ENCODE peak calls at places on chromosomes 7 and 10, in seven cellular contexts. One of them, this sample, is unnamed.

GRCh38 chr10:49484501-49485230 is 54.3 kb downstream of the ERCC6 start:
- DNase-seq in esophagus squamous epithelium: no peak
- DNase-seq in MM.1S: no peak
- DNase-seq in left lung: no peak
- DNase-seq in spleen: no peak
- DNase-seq in pancreas: no peak
- DNase-seq in uterus: no peak
- DNase-seq in this sample: no peak

GRCh38 chr10:682931-683447 is 6.5 kb downstream of the DIP2C start:
- DNase-seq in esophagus squamous epithelium: no peak
- DNase-seq in MM.1S: no peak
- DNase-seq in left lung: no peak
- DNase-seq in spleen: no peak
- DNase-seq in pancreas: no peak
- DNase-seq in uterus: no peak
- DNase-seq in this sample: no peak

GRCh38 chr7:47943676-47944474 is 4.4 kb downstream of the PKD1L1 start:
- DNase-seq in esophagus squamous epithelium: no peak
- DNase-seq in MM.1S: no peak
- DNase-seq in left lung: no peak
- DNase-seq in spleen: no peak
- DNase-seq in pancreas: no peak
- DNase-seq in uterus: no peak
- DNase-seq in this sample: no peak

GRCh38 chr7:162583-163297 is 29.6 kb upstream of the FAM20C start:
- DNase-seq in esophagus squamous epithelium: no peak
- DNase-seq in MM.1S: no peak
- DNase-seq in left lung: peak
- DNase-seq in spleen: peak
- DNase-seq in pancreas: no peak
- DNase-seq in uterus: no peak
- DNase-seq in this sample: no peak

GRCh38 chr7:46557295-46557711 is 636.2 kb upstream of the IGFBP3 start:
- DNase-seq in esophagus squamous epithelium: no peak
- DNase-seq in MM.1S: no peak
- DNase-seq in left lung: no peak
- DNase-seq in spleen: no peak
- DNase-seq in pancreas: peak
- DNase-seq in uterus: peak
- DNase-seq in this sample: no peak

GRCh38 chr10:67657775-67658174 is 38.2 kb downstream of the CTNNA3 start:
- DNase-seq in esophagus squamous epithelium: no peak
- DNase-seq in MM.1S: no peak
- DNase-seq in left lung: no peak
- DNase-seq in spleen: no peak
- DNase-seq in pancreas: no peak
- DNase-seq in uterus: no peak
- DNase-seq in this sample: no peak

GRCh38 chr7:28678421-28678965 is 266.2 kb downstream of the CREB5 start:
- DNase-seq in esophagus squamous epithelium: no peak
- DNase-seq in MM.1S: no peak
- DNase-seq in left lung: no peak
- DNase-seq in spleen: no peak
- DNase-seq in pancreas: no peak
- DNase-seq in uterus: no peak
- DNase-seq in this sample: no peak

GRCh38 chr7:103540986-103541385 is 95.0 kb upstream of the SLC26A5 start:
- DNase-seq in esophagus squamous epithelium: no peak
- DNase-seq in MM.1S: no peak
- DNase-seq in left lung: no peak
- DNase-seq in spleen: no peak
- DNase-seq in pancreas: peak
- DNase-seq in uterus: peak
- DNase-seq in this sample: no peak

GRCh38 chr7:74305987-74306736 is 17.0 kb downstream of the CLIP2 start:
- DNase-seq in esophagus squamous epithelium: no peak
- DNase-seq in MM.1S: no peak
- DNase-seq in left lung: no peak
- DNase-seq in spleen: no peak
- DNase-seq in pancreas: no peak
- DNase-seq in uterus: no peak
- DNase-seq in this sample: no peak

GRCh38 chr7:115825736-115826135 is 204.8 kb downstream of the TFEC start:
- DNase-seq in esophagus squamous epithelium: no peak
- DNase-seq in MM.1S: no peak
- DNase-seq in left lung: no peak
- DNase-seq in spleen: no peak
- DNase-seq in pancreas: no peak
- DNase-seq in uterus: no peak
- DNase-seq in this sample: no peak

GRCh38 chr10:95789928-95790327 is 34.0 kb downstream of the ENTPD1 start:
- DNase-seq in esophagus squamous epithelium: no peak
- DNase-seq in MM.1S: no peak
- DNase-seq in left lung: no peak
- DNase-seq in spleen: no peak
- DNase-seq in pancreas: no peak
- DNase-seq in uterus: no peak
- DNase-seq in this sample: peak

GRCh38 chr7:4416436-4417092 is 265.5 kb upstream of the FOXK1 start:
- DNase-seq in esophagus squamous epithelium: no peak
- DNase-seq in MM.1S: no peak
- DNase-seq in left lung: no peak
- DNase-seq in spleen: no peak
- DNase-seq in pancreas: peak
- DNase-seq in uterus: no peak
- DNase-seq in this sample: no peak

GRCh38 chr10:43194861-43195260 is 56.6 kb downstream of the CSGALNACT2 start:
- DNase-seq in esophagus squamous epithelium: no peak
- DNase-seq in MM.1S: no peak
- DNase-seq in left lung: no peak
- DNase-seq in spleen: no peak
- DNase-seq in pancreas: no peak
- DNase-seq in uterus: no peak
- DNase-seq in this sample: no peak

GRCh38 chr7:131288446-131288845 is 39.2 kb upstream of the MKLN1 start:
- DNase-seq in esophagus squamous epithelium: no peak
- DNase-seq in MM.1S: no peak
- DNase-seq in left lung: no peak
- DNase-seq in spleen: no peak
- DNase-seq in pancreas: no peak
- DNase-seq in uterus: no peak
- DNase-seq in this sample: no peak

GRCh38 chr10:122163182-122164027 is 107.7 kb upstream of the BTBD16 start:
- DNase-seq in esophagus squamous epithelium: no peak
- DNase-seq in MM.1S: no peak
- DNase-seq in left lung: no peak
- DNase-seq in spleen: peak
- DNase-seq in pancreas: no peak
- DNase-seq in uterus: no peak
- DNase-seq in this sample: no peak

GRCh38 chr7:116561697-116562483 is 37.1 kb downstream of the CAV1 start:
- DNase-seq in esophagus squamous epithelium: no peak
- DNase-seq in MM.1S: no peak
- DNase-seq in left lung: no peak
- DNase-seq in spleen: no peak
- DNase-seq in pancreas: no peak
- DNase-seq in uterus: peak
- DNase-seq in this sample: no peak

DNA sequence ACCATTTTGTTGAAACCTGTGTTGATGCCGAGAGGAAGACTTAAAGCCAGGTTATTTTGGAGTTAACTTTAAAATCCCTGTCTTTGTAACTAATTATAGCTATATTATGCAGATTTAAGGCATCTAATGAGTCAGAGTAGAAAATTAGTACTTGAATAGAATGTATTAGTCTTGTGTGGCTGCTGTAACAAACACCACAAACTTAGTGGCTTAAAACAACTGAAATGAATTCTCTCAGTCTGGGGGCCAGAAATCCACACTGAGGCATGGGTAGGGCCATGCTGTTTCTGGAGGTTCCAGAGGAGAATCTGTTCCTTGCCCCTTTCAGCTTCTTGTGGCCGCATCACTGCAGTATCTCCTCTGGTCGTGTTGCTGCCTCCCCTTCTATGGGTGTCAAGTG is 8.5 kb upstream of the KLF6 start:
- DNase-seq in esophagus squamous epithelium: no peak
- DNase-seq in MM.1S: no peak
- DNase-seq in left lung: no peak
- DNase-seq in spleen: no peak
- DNase-seq in pancreas: no peak
- DNase-seq in uterus: no peak
- DNase-seq in this sample: no peak
- H3K4me3 ChIP-seq in esophagus squamous epithelium: no peak
- H3K4me3 ChIP-seq in MM.1S: no peak
- H3K4me3 ChIP-seq in left lung: no peak
- H3K4me3 ChIP-seq in spleen: no peak
- H3K4me3 ChIP-seq in pancreas: no peak
- H3K4me3 ChIP-seq in uterus: no peak
- H3K4me3 ChIP-seq in this sample: no peak

DNA sequence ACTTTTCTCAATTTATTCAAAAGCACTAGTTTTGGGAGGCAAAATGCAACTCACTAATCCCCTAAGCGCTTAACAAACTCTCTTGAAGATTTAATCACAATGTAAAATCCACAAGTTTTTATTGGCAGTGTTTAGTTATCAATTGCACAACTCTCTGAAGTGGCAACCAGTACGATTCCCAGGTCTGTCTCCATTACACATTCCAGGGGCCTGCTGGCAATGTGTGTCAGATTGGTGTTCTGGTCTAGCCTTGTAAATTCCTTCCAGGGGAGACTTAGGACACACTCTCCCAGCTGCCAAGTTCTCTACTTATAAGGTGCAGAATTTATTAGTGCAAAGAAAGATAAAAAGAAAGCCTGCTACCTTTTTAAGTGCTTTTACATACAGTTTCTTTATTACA is 164.7 kb upstream of the HPS1 start:
- DNase-seq in esophagus squamous epithelium: no peak
- DNase-seq in MM.1S: no peak
- DNase-seq in left lung: no peak
- DNase-seq in spleen: no peak
- DNase-seq in pancreas: no peak
- DNase-seq in uterus: no peak
- DNase-seq in this sample: no peak
- H3K27ac ChIP-seq in esophagus squamous epithelium: no peak
- H3K27ac ChIP-seq in MM.1S: no peak
- H3K27ac ChIP-seq in left lung: no peak
- H3K27ac ChIP-seq in spleen: no peak
- H3K27ac ChIP-seq in pancreas: no peak
- H3K27ac ChIP-seq in uterus: no peak
- H3K27ac ChIP-seq in this sample: no peak

DNA sequence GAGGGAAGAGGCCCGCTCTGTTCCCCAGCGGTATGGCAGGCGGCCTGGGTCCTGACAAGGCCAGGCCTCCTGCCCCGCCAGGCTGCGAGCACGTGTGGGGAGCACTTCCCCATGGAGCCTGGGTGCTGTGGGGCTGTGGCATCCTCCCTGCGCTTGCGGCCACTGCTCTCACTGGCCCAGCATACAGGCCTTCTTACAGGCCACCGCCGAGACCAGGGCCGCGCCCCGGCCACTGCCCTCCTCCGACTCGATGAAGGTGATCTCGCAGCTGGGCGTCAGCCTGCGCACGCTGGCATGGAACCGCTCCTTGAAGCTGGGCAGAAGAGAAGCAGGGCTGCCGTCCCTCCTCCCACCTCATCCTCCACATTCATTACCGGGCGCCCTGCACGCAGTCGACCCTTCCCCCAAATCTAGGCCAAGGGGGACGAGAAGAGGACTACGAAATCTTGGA is 3.9 kb upstream of the MYL7 start:
- DNase-seq in esophagus squamous epithelium: no peak
- DNase-seq in MM.1S: no peak
- DNase-seq in left lung: peak
- DNase-seq in spleen: no peak
- DNase-seq in pancreas: no peak
- DNase-seq in uterus: no peak
- DNase-seq in this sample: no peak
- H3K4me3 ChIP-seq in esophagus squamous epithelium: no peak
- H3K4me3 ChIP-seq in MM.1S: no peak
- H3K4me3 ChIP-seq in left lung: no peak
- H3K4me3 ChIP-seq in spleen: peak
- H3K4me3 ChIP-seq in pancreas: no peak
- H3K4me3 ChIP-seq in uterus: no peak
- H3K4me3 ChIP-seq in this sample: no peak

GRCh38 chr7:84674236-84674913 is 479.8 kb upstream of the SEMA3A start:
- DNase-seq in esophagus squamous epithelium: no peak
- DNase-seq in MM.1S: no peak
- DNase-seq in left lung: no peak
- DNase-seq in spleen: no peak
- DNase-seq in pancreas: no peak
- DNase-seq in uterus: no peak
- DNase-seq in this sample: no peak
- H3K27ac ChIP-seq in esophagus squamous epithelium: no peak
- H3K27ac ChIP-seq in MM.1S: no peak
- H3K27ac ChIP-seq in left lung: no peak
- H3K27ac ChIP-seq in spleen: no peak
- H3K27ac ChIP-seq in pancreas: no peak
- H3K27ac ChIP-seq in uterus: no peak
- H3K27ac ChIP-seq in this sample: no peak

DNA sequence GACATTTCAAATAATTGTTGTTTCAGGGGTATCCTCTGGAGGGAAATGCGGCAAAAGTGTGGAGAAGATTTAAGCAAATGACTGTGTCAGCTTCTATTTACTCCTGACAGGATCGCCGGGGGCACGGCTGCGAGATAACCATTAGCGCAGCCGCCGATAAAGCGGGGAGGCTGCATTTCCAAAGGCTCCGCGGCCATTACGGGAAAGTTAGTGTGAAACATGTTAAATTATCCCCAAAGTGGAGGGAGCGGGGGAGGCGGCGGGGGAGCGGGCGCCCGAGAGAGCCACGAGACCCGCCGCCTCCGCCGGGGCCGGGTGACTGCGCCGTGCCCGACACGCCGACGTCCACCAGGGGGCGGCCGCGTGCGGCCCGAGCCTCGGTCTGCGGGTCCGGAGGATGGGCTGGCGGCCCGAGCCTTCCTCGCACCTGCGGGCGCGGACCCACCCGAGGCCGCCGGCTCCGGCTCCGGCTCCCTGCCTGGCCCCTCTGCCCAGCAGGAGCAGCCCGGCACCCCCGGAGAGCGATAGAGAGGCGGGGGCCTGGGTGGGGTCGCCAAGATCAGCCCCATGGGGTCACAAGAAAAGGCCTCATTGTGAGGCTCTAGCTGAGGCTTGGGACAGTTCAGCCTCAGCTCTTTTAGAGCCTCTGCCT is 74.4 kb upstream of the PAX2 start:
- DNase-seq in esophagus squamous epithelium: no peak
- DNase-seq in MM.1S: peak
- DNase-seq in left lung: no peak
- DNase-seq in spleen: peak
- DNase-seq in pancreas: peak
- DNase-seq in uterus: no peak
- DNase-seq in this sample: peak
- H3K4me3 ChIP-seq in esophagus squamous epithelium: no peak
- H3K4me3 ChIP-seq in MM.1S: peak
- H3K4me3 ChIP-seq in left lung: no peak
- H3K4me3 ChIP-seq in spleen: no peak
- H3K4me3 ChIP-seq in pancreas: no peak
- H3K4me3 ChIP-seq in uterus: no peak
- H3K4me3 ChIP-seq in this sample: no peak

This sample was measured in CD4-positive, CD25-positive, alpha-beta regulatory T cell.